ENCODE peak calls at places on chromosomes 7 and 10, in six cellular contexts. Q is smooth muscle cell of the brain vasculature; B is activated T-cell treated with anti-CD3 and anti-CD28 coated beads for 48 hours; J is stimulated activated CD4-positive, alpha-beta T cell treated with anti-CD3 and anti-CD28 coated beads, Interleukin-4, amount 100 ng/mL, for 4 hours; N is AG09319; A is effector memory CD4-positive, alpha-beta T cell. H is an unnamed sample.

GRCh38 chr7:33701927-33702326 is 203.4 kb upstream of the BMPER start:
- DNase-seq in Q (no peak), B (no peak), J (no peak), N (no peak), A (no peak), H (no peak)

GRCh38 chr10:110533149-110533548 is 34.3 kb upstream of the SMC3 start:
- DNase-seq in Q (no peak), B (no peak), J (no peak), N (no peak), A (no peak), H (no peak)

GRCh38 chr7:57438244-57438643 is 11.7 kb upstream of the ZNF716 start:
- DNase-seq in Q (no peak), B (no peak), J (no peak), N (no peak), A (no peak), H (no peak)

GRCh38 chr10:3095373-3096139 is 28.2 kb downstream of the PFKP start:
- DNase-seq in Q (peak), B (peak), J (peak), N (peak), A (no peak), H (peak)

GRCh38 chr10:99937630-99938029 is 72.1 kb downstream of the DNMBP start:
- DNase-seq in Q (no peak), B (no peak), J (no peak), N (no peak), A (no peak), H (no peak)

GRCh38 chr7:93559624-93560491 is 14.7 kb downstream of the CALCR start:
- DNase-seq in Q (no peak), B (no peak), J (no peak), N (no peak), A (no peak), H (no peak)

GRCh38 chr7:138917771-138918170 is 63.4 kb downstream of the KIAA1549 start:
- DNase-seq in Q (no peak), B (no peak), J (no peak), N (no peak), A (no peak), H (no peak)

GRCh38 chr10:95168694-95169093 is 25.3 kb upstream of the ACSM6 start:
- DNase-seq in Q (no peak), B (no peak), J (no peak), N (no peak), A (no peak), H (no peak)